ENCODE peak calls at places on chromosome 12, in nine cellular contexts. One of them, this sample, is unnamed.

GRCh38 chr12:93059288-93059687 is 130.2 kb upstream of the EEA1 start:
- DNase-seq in A549: no peak
- DNase-seq in HepG2: no peak
- DNase-seq in K562: no peak
- DNase-seq in body of pancreas: no peak
- DNase-seq in transverse colon: no peak
- DNase-seq in breast epithelium: no peak
- DNase-seq in HCT116: no peak
- DNase-seq in GM12891: no peak
- DNase-seq in this sample: no peak

GRCh38 chr12:132786192-132786591 is 24.6 kb upstream of the ANKLE2 start:
- DNase-seq in A549: no peak
- DNase-seq in HepG2: no peak
- DNase-seq in K562: no peak
- DNase-seq in body of pancreas: no peak
- DNase-seq in transverse colon: no peak
- DNase-seq in breast epithelium: no peak
- DNase-seq in HCT116: no peak
- DNase-seq in GM12891: no peak
- DNase-seq in this sample: no peak

GRCh38 chr12:126093911-126094310 is 1028.7 kb downstream of the AACS start:
- DNase-seq in A549: no peak
- DNase-seq in HepG2: no peak
- DNase-seq in K562: peak; percentile 34
- DNase-seq in body of pancreas: no peak
- DNase-seq in transverse colon: no peak
- DNase-seq in breast epithelium: no peak
- DNase-seq in HCT116: no peak
- DNase-seq in GM12891: no peak
- DNase-seq in this sample: no peak

GRCh38 chr12:104280703-104281458 is 22.7 kb upstream of the EID3 start:
- DNase-seq in A549: peak; percentile 67
- DNase-seq in HepG2: peak; percentile 43
- DNase-seq in K562: no peak
- DNase-seq in body of pancreas: no peak
- DNase-seq in transverse colon: no peak
- DNase-seq in breast epithelium: no peak
- DNase-seq in HCT116: peak; percentile 68
- DNase-seq in GM12891: no peak
- DNase-seq in this sample: peak; percentile 14

GRCh38 chr12:104060791-104061190 is 3.5 kb upstream of the HCFC2 start:
- DNase-seq in A549: no peak
- DNase-seq in HepG2: no peak
- DNase-seq in K562: no peak
- DNase-seq in body of pancreas: no peak
- DNase-seq in transverse colon: no peak
- DNase-seq in breast epithelium: no peak
- DNase-seq in HCT116: no peak
- DNase-seq in GM12891: no peak
- DNase-seq in this sample: no peak

GRCh38 chr12:105204916-105205315 is 31.1 kb downstream of the APPL2 start:
- DNase-seq in A549: no peak
- DNase-seq in HepG2: no peak
- DNase-seq in K562: no peak
- DNase-seq in body of pancreas: no peak
- DNase-seq in transverse colon: no peak
- DNase-seq in breast epithelium: no peak
- DNase-seq in HCT116: no peak
- DNase-seq in GM12891: no peak
- DNase-seq in this sample: no peak

GRCh38 chr12:92961949-92962348 is 32.9 kb upstream of the EEA1 start:
- DNase-seq in A549: no peak
- DNase-seq in HepG2: no peak
- DNase-seq in K562: no peak
- DNase-seq in body of pancreas: no peak
- DNase-seq in transverse colon: no peak
- DNase-seq in breast epithelium: no peak
- DNase-seq in HCT116: no peak
- DNase-seq in GM12891: no peak
- DNase-seq in this sample: no peak

GRCh38 chr12:953776-954175 is 4.3 kb upstream of the RAD52 start:
- DNase-seq in A549: no peak
- DNase-seq in HepG2: no peak
- DNase-seq in K562: no peak
- DNase-seq in body of pancreas: no peak
- DNase-seq in transverse colon: no peak
- DNase-seq in breast epithelium: no peak
- DNase-seq in HCT116: no peak
- DNase-seq in GM12891: no peak
- DNase-seq in this sample: peak; percentile 52

GRCh38 chr12:12786371-12786715 is 884 bp downstream of the APOLD1 start:
- DNase-seq in A549: no peak
- DNase-seq in HepG2: no peak
- DNase-seq in K562: no peak
- DNase-seq in body of pancreas: no peak
- DNase-seq in transverse colon: no peak
- DNase-seq in breast epithelium: no peak
- DNase-seq in HCT116: no peak
- DNase-seq in GM12891: no peak
- DNase-seq in this sample: peak; percentile 83

GRCh38 chr12:12788675-12789368 is 3.4 kb downstream of the APOLD1 start:
- DNase-seq in A549: peak; percentile 57
- DNase-seq in HepG2: peak; percentile 74
- DNase-seq in K562: peak; percentile 48
- DNase-seq in body of pancreas: peak; percentile 74
- DNase-seq in transverse colon: peak; percentile 79
- DNase-seq in breast epithelium: peak; percentile 64
- DNase-seq in HCT116: peak; percentile 78
- DNase-seq in GM12891: no peak
- DNase-seq in this sample: peak; percentile 90

GRCh38 chr12:12788131-12788530 is 2.7 kb downstream of the APOLD1 start:
- DNase-seq in A549: no peak
- DNase-seq in HepG2: no peak
- DNase-seq in K562: no peak
- DNase-seq in body of pancreas: no peak
- DNase-seq in transverse colon: no peak
- DNase-seq in breast epithelium: no peak
- DNase-seq in HCT116: no peak
- DNase-seq in GM12891: no peak
- DNase-seq in this sample: peak; percentile 52

GRCh38 chr12:12784911-12785814 is at the start of gene APOLD1:
- DNase-seq in A549: no peak
- DNase-seq in HepG2: no peak
- DNase-seq in K562: no peak
- DNase-seq in body of pancreas: no peak
- DNase-seq in transverse colon: no peak
- DNase-seq in breast epithelium: no peak
- DNase-seq in HCT116: no peak
- DNase-seq in GM12891: no peak
- DNase-seq in this sample: no peak

DNA sequence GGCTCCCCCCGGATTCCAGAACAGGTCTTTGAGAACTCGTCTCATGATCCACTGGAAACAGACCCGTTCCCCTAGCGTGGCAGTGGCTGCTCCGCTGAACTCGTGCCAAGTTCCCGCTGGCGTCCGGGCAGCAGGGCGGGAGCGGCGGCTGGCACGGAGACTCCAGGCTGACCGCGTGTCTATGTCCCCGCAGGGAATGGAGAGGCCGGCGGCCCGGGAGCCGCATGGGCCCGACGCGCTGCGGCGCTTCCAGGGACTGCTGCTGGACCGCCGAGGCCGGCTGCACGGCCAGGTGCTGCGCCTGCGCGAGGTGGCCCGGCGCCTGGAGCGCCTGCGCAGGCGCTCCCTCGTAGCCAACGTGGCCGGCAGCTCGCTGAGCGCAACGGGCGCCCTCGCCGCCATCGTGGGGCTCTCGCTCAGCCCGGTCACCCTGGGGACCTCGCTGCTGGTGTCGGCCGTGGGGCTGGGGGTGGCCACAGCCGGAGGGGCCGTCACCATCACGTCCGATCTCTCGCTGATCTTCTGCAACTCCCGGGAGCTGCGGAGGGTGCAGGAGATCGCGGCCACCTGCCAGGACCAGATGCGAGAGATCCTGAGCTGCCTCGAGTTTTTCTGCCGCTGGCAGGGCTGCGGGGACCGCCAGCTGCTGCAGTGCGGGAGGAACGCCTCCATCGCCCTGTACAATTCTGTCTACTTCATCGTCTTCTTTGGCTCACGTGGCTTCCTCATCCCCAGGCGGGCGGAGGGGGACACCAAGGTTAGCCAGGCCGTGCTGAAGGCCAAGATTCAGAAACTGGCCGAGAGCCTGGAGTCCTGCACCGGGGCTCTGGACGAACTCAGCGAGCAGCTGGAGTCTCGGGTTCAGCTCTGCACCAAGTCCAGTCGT is 1.5 kb downstream of the APOLD1 start:
- DNase-seq in A549: peak; percentile 91
- DNase-seq in HepG2: peak; percentile 32
- DNase-seq in K562: peak; percentile 90
- DNase-seq in body of pancreas: peak; percentile 86
- DNase-seq in transverse colon: peak; percentile 81
- DNase-seq in breast epithelium: peak; percentile 75
- DNase-seq in HCT116: no peak
- DNase-seq in GM12891: peak; percentile 90
- DNase-seq in this sample: peak; percentile 89
- TF ChIP-seq POLR2A in A549: peak; percentile 89
- TF ChIP-seq POLR2A in HepG2: peak; percentile 50
- TF ChIP-seq POLR2A in K562: peak; percentile 77
- TF ChIP-seq POLR2A in body of pancreas: peak; percentile 90
- TF ChIP-seq POLR2A in transverse colon: peak; percentile 68
- TF ChIP-seq POLR2A in breast epithelium: no peak
- TF ChIP-seq POLR2A in HCT116: no peak
- TF ChIP-seq POLR2A in GM12891: peak; percentile 79
- TF ChIP-seq POLR2A in this sample: peak; percentile 82

DNA sequence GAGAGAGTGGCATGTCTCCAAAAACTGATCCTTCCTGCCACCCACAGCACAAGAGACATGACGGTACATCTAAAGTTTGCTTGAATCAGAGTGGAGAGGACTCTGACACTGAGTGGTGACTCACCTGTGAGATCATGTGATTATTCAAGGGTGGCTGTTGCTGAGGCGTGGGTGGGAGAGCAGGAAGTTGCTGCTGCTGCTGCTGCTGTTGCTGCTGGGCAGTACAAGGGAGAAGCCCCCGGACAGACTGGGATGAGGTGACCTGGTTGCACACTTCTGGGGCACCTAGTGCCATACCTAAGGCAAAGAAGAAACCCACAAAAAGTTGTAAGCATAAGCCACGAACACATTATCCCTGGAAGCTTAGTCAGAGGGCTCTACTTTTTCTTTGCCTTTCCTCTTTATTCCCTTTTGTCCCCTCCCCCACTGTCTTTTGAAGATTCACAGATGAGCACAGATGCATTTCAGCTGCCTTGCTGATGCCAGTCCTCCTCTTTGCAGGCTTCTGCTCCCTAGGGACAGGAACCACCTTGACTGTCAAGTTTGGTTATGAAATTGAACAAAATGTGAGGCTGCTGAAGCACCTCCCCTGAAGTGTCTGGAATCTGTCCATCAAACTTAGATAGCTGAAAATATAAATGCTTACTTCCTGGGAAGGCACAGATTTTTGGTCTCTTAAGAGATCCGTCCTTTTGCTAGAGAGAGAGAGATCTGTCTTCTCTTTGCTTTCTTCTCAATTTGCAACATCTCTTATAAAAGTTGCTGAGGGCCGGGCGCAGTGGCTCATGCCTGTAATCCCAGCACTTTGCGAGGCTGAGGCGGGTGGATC is 29.5 kb upstream of the STAC3 start:
- DNase-seq in A549: peak; percentile 78
- DNase-seq in HepG2: peak; percentile 84
- DNase-seq in K562: peak; percentile 68
- DNase-seq in body of pancreas: peak; percentile 27
- DNase-seq in transverse colon: peak; percentile 73
- DNase-seq in breast epithelium: no peak
- DNase-seq in HCT116: peak; percentile 79
- DNase-seq in GM12891: peak; percentile 54
- DNase-seq in this sample: peak; percentile 61
- TF ChIP-seq POLR2A in A549: peak; percentile 34
- TF ChIP-seq POLR2A in HepG2: no peak
- TF ChIP-seq POLR2A in K562: peak; percentile 62
- TF ChIP-seq POLR2A in body of pancreas: no peak
- TF ChIP-seq POLR2A in transverse colon: peak; percentile 56
- TF ChIP-seq POLR2A in breast epithelium: no peak
- TF ChIP-seq POLR2A in HCT116: no peak
- TF ChIP-seq POLR2A in GM12891: no peak
- TF ChIP-seq POLR2A in this sample: no peak

DNA sequence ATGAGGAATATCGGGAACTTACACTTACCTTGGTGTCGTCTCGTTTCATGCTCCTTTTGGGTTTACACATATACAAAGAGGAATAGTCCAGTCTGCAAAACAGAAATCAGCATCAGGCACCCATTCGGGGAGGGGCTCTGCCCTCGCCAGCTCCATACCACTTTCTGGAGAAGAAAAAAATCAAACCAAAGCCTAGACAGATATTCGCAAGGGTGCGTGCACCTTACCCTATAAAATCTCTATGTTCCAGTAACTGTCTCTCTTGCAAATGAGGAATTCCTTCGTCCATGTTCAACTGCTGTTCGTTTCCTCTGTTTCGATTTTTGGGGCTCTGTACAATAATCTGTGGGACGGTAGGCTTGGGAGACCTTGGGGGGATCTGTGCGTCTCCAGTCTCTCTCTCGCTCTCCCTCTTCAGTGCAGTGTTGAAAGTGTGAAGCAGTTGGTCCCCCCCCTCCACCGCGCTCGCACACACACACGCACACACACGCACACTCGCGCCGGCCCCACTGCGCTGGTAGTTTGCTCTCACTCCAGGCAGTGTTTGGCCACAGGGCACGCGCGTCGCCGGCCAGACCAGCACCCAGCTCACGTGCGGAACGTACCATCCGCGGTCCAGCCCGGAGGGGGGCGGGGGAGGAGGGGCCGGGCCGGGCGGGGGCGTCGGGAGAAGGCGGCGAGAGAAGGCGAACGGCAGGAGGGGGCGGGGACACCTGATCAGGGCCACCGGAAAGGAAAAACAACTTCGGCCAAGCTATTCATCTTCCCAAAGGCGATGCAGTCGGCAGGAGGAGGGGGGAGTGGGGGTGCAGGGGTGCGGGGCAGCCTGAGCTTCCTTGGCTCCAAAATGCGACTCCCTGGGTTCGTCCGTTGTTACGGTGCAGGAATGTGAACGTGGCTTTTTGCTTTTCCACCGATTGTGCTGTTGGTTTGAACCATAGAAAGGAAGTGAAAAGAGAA is at the start of gene BHLHE41:
- DNase-seq in A549: peak; percentile 21
- DNase-seq in HepG2: no peak
- DNase-seq in K562: peak; percentile 47
- DNase-seq in body of pancreas: peak; percentile 86
- DNase-seq in transverse colon: peak; percentile 85
- DNase-seq in breast epithelium: peak; percentile 79
- DNase-seq in HCT116: no peak
- DNase-seq in GM12891: no peak
- DNase-seq in this sample: no peak
- TF ChIP-seq POLR2A in A549: no peak
- TF ChIP-seq POLR2A in HepG2: no peak
- TF ChIP-seq POLR2A in K562: no peak
- TF ChIP-seq POLR2A in body of pancreas: peak; percentile 73
- TF ChIP-seq POLR2A in transverse colon: peak; percentile 78
- TF ChIP-seq POLR2A in breast epithelium: no peak
- TF ChIP-seq POLR2A in HCT116: no peak
- TF ChIP-seq POLR2A in GM12891: no peak
- TF ChIP-seq POLR2A in this sample: no peak

GRCh38 chr12:108635997-108636808 is 2.5 kb upstream of the SELPLG start:
- DNase-seq in A549: no peak
- DNase-seq in HepG2: no peak
- DNase-seq in K562: no peak
- DNase-seq in body of pancreas: no peak
- DNase-seq in transverse colon: no peak
- DNase-seq in breast epithelium: no peak
- DNase-seq in HCT116: no peak
- DNase-seq in GM12891: no peak
- DNase-seq in this sample: no peak

GRCh38 chr12:108633081-108633533 is 587 bp downstream of the SELPLG start:
- DNase-seq in A549: no peak
- DNase-seq in HepG2: no peak
- DNase-seq in K562: no peak
- DNase-seq in body of pancreas: no peak
- DNase-seq in transverse colon: no peak
- DNase-seq in breast epithelium: no peak
- DNase-seq in HCT116: no peak
- DNase-seq in GM12891: no peak
- DNase-seq in this sample: no peak

GRCh38 chr12:108634225-108634795 is 616 bp upstream of the SELPLG start:
- DNase-seq in A549: no peak
- DNase-seq in HepG2: no peak
- DNase-seq in K562: peak; percentile 66
- DNase-seq in body of pancreas: no peak
- DNase-seq in transverse colon: peak; percentile 55
- DNase-seq in breast epithelium: no peak
- DNase-seq in HCT116: no peak
- DNase-seq in GM12891: no peak
- DNase-seq in this sample: peak; percentile 73

GRCh38 chr12:108635201-108635996 is 1.7 kb upstream of the SELPLG start:
- DNase-seq in A549: no peak
- DNase-seq in HepG2: no peak
- DNase-seq in K562: no peak
- DNase-seq in body of pancreas: no peak
- DNase-seq in transverse colon: peak; percentile 71
- DNase-seq in breast epithelium: no peak
- DNase-seq in HCT116: no peak
- DNase-seq in GM12891: peak; percentile 56
- DNase-seq in this sample: no peak

GRCh38 chr12:108633534-108634224 is at the start of gene SELPLG:
- DNase-seq in A549: no peak
- DNase-seq in HepG2: no peak
- DNase-seq in K562: peak; percentile 50
- DNase-seq in body of pancreas: peak; percentile 32
- DNase-seq in transverse colon: peak; percentile 84
- DNase-seq in breast epithelium: no peak
- DNase-seq in HCT116: no peak
- DNase-seq in GM12891: peak; percentile 68
- DNase-seq in this sample: peak; percentile 72
- TF ChIP-seq POLR2A in A549: no peak
- TF ChIP-seq POLR2A in HepG2: no peak
- TF ChIP-seq POLR2A in K562: no peak
- TF ChIP-seq POLR2A in body of pancreas: no peak
- TF ChIP-seq POLR2A in transverse colon: peak; percentile 51
- TF ChIP-seq POLR2A in breast epithelium: no peak
- TF ChIP-seq POLR2A in HCT116: no peak
- TF ChIP-seq POLR2A in GM12891: no peak
- TF ChIP-seq POLR2A in this sample: peak; percentile 82